ENCODE peak calls at places on chromosomes 13 and 19, in nine cellular contexts. One of them, this sample, is unnamed.

GRCh38 chr19:873084-874019 is 13.9 kb downstream of the CFD start:
- DNase-seq in fibroblast of mammary gland: peak; percentile 65
- DNase-seq in tibial nerve: no peak
- DNase-seq in head of caudate nucleus: no peak
- DNase-seq in activated CD8-positive, alpha-beta memory T cell treated with anti-CD3 and anti-CD28 coated beads for 1 hour: peak; percentile 56
- DNase-seq in heart left ventricle: no peak
- DNase-seq in Panc1: no peak
- DNase-seq in naive thymus-derived CD8-positive, alpha-beta T cell: peak; percentile 49
- DNase-seq in amygdala: no peak
- DNase-seq in this sample: no peak

GRCh38 chr13:71115301-71115700 is 751.7 kb downstream of the DACH1 start:
- DNase-seq in fibroblast of mammary gland: no peak
- DNase-seq in tibial nerve: no peak
- DNase-seq in head of caudate nucleus: no peak
- DNase-seq in activated CD8-positive, alpha-beta memory T cell treated with anti-CD3 and anti-CD28 coated beads for 1 hour: no peak
- DNase-seq in heart left ventricle: no peak
- DNase-seq in Panc1: no peak
- DNase-seq in naive thymus-derived CD8-positive, alpha-beta T cell: no peak
- DNase-seq in amygdala: no peak
- DNase-seq in this sample: no peak

GRCh38 chr13:100140441-100140840 is 51.5 kb downstream of the PCCA start:
- DNase-seq in fibroblast of mammary gland: no peak
- DNase-seq in tibial nerve: no peak
- DNase-seq in head of caudate nucleus: no peak
- DNase-seq in activated CD8-positive, alpha-beta memory T cell treated with anti-CD3 and anti-CD28 coated beads for 1 hour: no peak
- DNase-seq in heart left ventricle: no peak
- DNase-seq in Panc1: no peak
- DNase-seq in naive thymus-derived CD8-positive, alpha-beta T cell: no peak
- DNase-seq in amygdala: no peak
- DNase-seq in this sample: no peak

GRCh38 chr19:18253716-18254115 is 20.5 kb downstream of the IQCN start:
- DNase-seq in fibroblast of mammary gland: no peak
- DNase-seq in tibial nerve: no peak
- DNase-seq in head of caudate nucleus: no peak
- DNase-seq in activated CD8-positive, alpha-beta memory T cell treated with anti-CD3 and anti-CD28 coated beads for 1 hour: no peak
- DNase-seq in heart left ventricle: no peak
- DNase-seq in Panc1: no peak
- DNase-seq in naive thymus-derived CD8-positive, alpha-beta T cell: no peak
- DNase-seq in amygdala: no peak
- DNase-seq in this sample: no peak

GRCh38 chr13:109156181-109156935 is 526.9 kb downstream of the MYO16 start:
- DNase-seq in fibroblast of mammary gland: peak; percentile 87
- DNase-seq in tibial nerve: no peak
- DNase-seq in head of caudate nucleus: no peak
- DNase-seq in activated CD8-positive, alpha-beta memory T cell treated with anti-CD3 and anti-CD28 coated beads for 1 hour: no peak
- DNase-seq in heart left ventricle: no peak
- DNase-seq in Panc1: peak; percentile 66
- DNase-seq in naive thymus-derived CD8-positive, alpha-beta T cell: no peak
- DNase-seq in amygdala: no peak
- DNase-seq in this sample: peak; percentile 37

GRCh38 chr13:38951525-38952313 is 38.9 kb downstream of the STOML3 start:
- DNase-seq in fibroblast of mammary gland: no peak
- DNase-seq in tibial nerve: no peak
- DNase-seq in head of caudate nucleus: no peak
- DNase-seq in activated CD8-positive, alpha-beta memory T cell treated with anti-CD3 and anti-CD28 coated beads for 1 hour: no peak
- DNase-seq in heart left ventricle: no peak
- DNase-seq in Panc1: no peak
- DNase-seq in naive thymus-derived CD8-positive, alpha-beta T cell: no peak
- DNase-seq in amygdala: no peak
- DNase-seq in this sample: no peak

GRCh38 chr13:33004454-33004853 is 11.8 kb upstream of the KL start:
- DNase-seq in fibroblast of mammary gland: peak; percentile 14
- DNase-seq in tibial nerve: no peak
- DNase-seq in head of caudate nucleus: no peak
- DNase-seq in activated CD8-positive, alpha-beta memory T cell treated with anti-CD3 and anti-CD28 coated beads for 1 hour: no peak
- DNase-seq in heart left ventricle: peak; percentile 48
- DNase-seq in Panc1: no peak
- DNase-seq in naive thymus-derived CD8-positive, alpha-beta T cell: no peak
- DNase-seq in amygdala: no peak
- DNase-seq in this sample: peak; percentile 58

GRCh38 chr13:79531542-79532239 is 50.7 kb downstream of the NDFIP2 start:
- DNase-seq in fibroblast of mammary gland: no peak
- DNase-seq in tibial nerve: no peak
- DNase-seq in head of caudate nucleus: no peak
- DNase-seq in activated CD8-positive, alpha-beta memory T cell treated with anti-CD3 and anti-CD28 coated beads for 1 hour: no peak
- DNase-seq in heart left ventricle: no peak
- DNase-seq in Panc1: no peak
- DNase-seq in naive thymus-derived CD8-positive, alpha-beta T cell: no peak
- DNase-seq in amygdala: no peak
- DNase-seq in this sample: no peak

GRCh38 chr13:110396913-110397379 is 89.9 kb downstream of the COL4A2 start:
- DNase-seq in fibroblast of mammary gland: peak; percentile 100
- DNase-seq in tibial nerve: peak; percentile 87
- DNase-seq in head of caudate nucleus: no peak
- DNase-seq in activated CD8-positive, alpha-beta memory T cell treated with anti-CD3 and anti-CD28 coated beads for 1 hour: no peak
- DNase-seq in heart left ventricle: peak; percentile 84
- DNase-seq in Panc1: no peak
- DNase-seq in naive thymus-derived CD8-positive, alpha-beta T cell: no peak
- DNase-seq in amygdala: no peak
- DNase-seq in this sample: peak; percentile 87

GRCh38 chr19:42140125-42140754 is 8.0 kb upstream of the POU2F2 start:
- DNase-seq in fibroblast of mammary gland: peak; percentile 61
- DNase-seq in tibial nerve: no peak
- DNase-seq in head of caudate nucleus: peak; percentile 8
- DNase-seq in activated CD8-positive, alpha-beta memory T cell treated with anti-CD3 and anti-CD28 coated beads for 1 hour: no peak
- DNase-seq in heart left ventricle: peak; percentile 56
- DNase-seq in Panc1: no peak
- DNase-seq in naive thymus-derived CD8-positive, alpha-beta T cell: no peak
- DNase-seq in amygdala: peak; percentile 45
- DNase-seq in this sample: peak; percentile 61

GRCh38 chr19:45781282-45782161 is 768 bp downstream of the DMPK start:
- DNase-seq in fibroblast of mammary gland: no peak
- DNase-seq in tibial nerve: no peak
- DNase-seq in head of caudate nucleus: no peak
- DNase-seq in activated CD8-positive, alpha-beta memory T cell treated with anti-CD3 and anti-CD28 coated beads for 1 hour: no peak
- DNase-seq in heart left ventricle: no peak
- DNase-seq in Panc1: no peak
- DNase-seq in naive thymus-derived CD8-positive, alpha-beta T cell: no peak
- DNase-seq in amygdala: peak; percentile 10
- DNase-seq in this sample: no peak

GRCh38 chr13:61275740-61276139 is 139.9 kb downstream of the PCDH20 start:
- DNase-seq in fibroblast of mammary gland: no peak
- DNase-seq in tibial nerve: no peak
- DNase-seq in head of caudate nucleus: no peak
- DNase-seq in activated CD8-positive, alpha-beta memory T cell treated with anti-CD3 and anti-CD28 coated beads for 1 hour: no peak
- DNase-seq in heart left ventricle: no peak
- DNase-seq in Panc1: no peak
- DNase-seq in naive thymus-derived CD8-positive, alpha-beta T cell: no peak
- DNase-seq in amygdala: no peak
- DNase-seq in this sample: no peak

GRCh38 chr19:17289489-17289888 is 7.8 kb downstream of the ANKLE1 start:
- DNase-seq in fibroblast of mammary gland: peak; percentile 93
- DNase-seq in tibial nerve: no peak
- DNase-seq in head of caudate nucleus: no peak
- DNase-seq in activated CD8-positive, alpha-beta memory T cell treated with anti-CD3 and anti-CD28 coated beads for 1 hour: no peak
- DNase-seq in heart left ventricle: peak; percentile 69
- DNase-seq in Panc1: no peak
- DNase-seq in naive thymus-derived CD8-positive, alpha-beta T cell: no peak
- DNase-seq in amygdala: peak; percentile 47
- DNase-seq in this sample: peak; percentile 80

GRCh38 chr19:33388231-33388816 is 14.8 kb downstream of the CEBPG start:
- DNase-seq in fibroblast of mammary gland: no peak
- DNase-seq in tibial nerve: no peak
- DNase-seq in head of caudate nucleus: no peak
- DNase-seq in activated CD8-positive, alpha-beta memory T cell treated with anti-CD3 and anti-CD28 coated beads for 1 hour: no peak
- DNase-seq in heart left ventricle: no peak
- DNase-seq in Panc1: no peak
- DNase-seq in naive thymus-derived CD8-positive, alpha-beta T cell: no peak
- DNase-seq in amygdala: peak; percentile 36
- DNase-seq in this sample: peak; percentile 27

GRCh38 chr19:40614595-40615411 is 13.6 kb downstream of the LTBP4 start:
- DNase-seq in fibroblast of mammary gland: peak; percentile 98
- DNase-seq in tibial nerve: peak; percentile 85
- DNase-seq in head of caudate nucleus: no peak
- DNase-seq in activated CD8-positive, alpha-beta memory T cell treated with anti-CD3 and anti-CD28 coated beads for 1 hour: peak; percentile 65
- DNase-seq in heart left ventricle: peak; percentile 86
- DNase-seq in Panc1: no peak
- DNase-seq in naive thymus-derived CD8-positive, alpha-beta T cell: peak; percentile 48
- DNase-seq in amygdala: no peak
- DNase-seq in this sample: peak; percentile 87

GRCh38 chr19:28239270-28239669 is 973.7 kb downstream of the UQCRFS1 start:
- DNase-seq in fibroblast of mammary gland: peak; percentile 16
- DNase-seq in tibial nerve: no peak
- DNase-seq in head of caudate nucleus: no peak
- DNase-seq in activated CD8-positive, alpha-beta memory T cell treated with anti-CD3 and anti-CD28 coated beads for 1 hour: no peak
- DNase-seq in heart left ventricle: no peak
- DNase-seq in Panc1: no peak
- DNase-seq in naive thymus-derived CD8-positive, alpha-beta T cell: no peak
- DNase-seq in amygdala: no peak
- DNase-seq in this sample: no peak

GRCh38 chr19:49638360-49638759 is 1.6 kb downstream of the RRAS start:
- DNase-seq in fibroblast of mammary gland: peak; percentile 29
- DNase-seq in tibial nerve: no peak
- DNase-seq in head of caudate nucleus: no peak
- DNase-seq in activated CD8-positive, alpha-beta memory T cell treated with anti-CD3 and anti-CD28 coated beads for 1 hour: no peak
- DNase-seq in heart left ventricle: no peak
- DNase-seq in Panc1: no peak
- DNase-seq in naive thymus-derived CD8-positive, alpha-beta T cell: no peak
- DNase-seq in amygdala: no peak
- DNase-seq in this sample: no peak

GRCh38 chr13:30832845-30833332 is 73.2 kb upstream of the MEDAG start:
- DNase-seq in fibroblast of mammary gland: no peak
- DNase-seq in tibial nerve: no peak
- DNase-seq in head of caudate nucleus: no peak
- DNase-seq in activated CD8-positive, alpha-beta memory T cell treated with anti-CD3 and anti-CD28 coated beads for 1 hour: no peak
- DNase-seq in heart left ventricle: peak; percentile 21
- DNase-seq in Panc1: no peak
- DNase-seq in naive thymus-derived CD8-positive, alpha-beta T cell: no peak
- DNase-seq in amygdala: peak; percentile 8
- DNase-seq in this sample: peak; percentile 29

GRCh38 chr13:97018029-97018819 is 23.9 kb upstream of the OXGR1 start:
- DNase-seq in fibroblast of mammary gland: peak; percentile 70
- DNase-seq in tibial nerve: no peak
- DNase-seq in head of caudate nucleus: peak; percentile 43
- DNase-seq in activated CD8-positive, alpha-beta memory T cell treated with anti-CD3 and anti-CD28 coated beads for 1 hour: no peak
- DNase-seq in heart left ventricle: peak; percentile 20
- DNase-seq in Panc1: peak; percentile 46
- DNase-seq in naive thymus-derived CD8-positive, alpha-beta T cell: peak; percentile 26
- DNase-seq in amygdala: no peak
- DNase-seq in this sample: no peak

GRCh38 chr13:57612568-57612967 is 19.0 kb upstream of the PCDH17 start:
- DNase-seq in fibroblast of mammary gland: no peak
- DNase-seq in tibial nerve: no peak
- DNase-seq in head of caudate nucleus: no peak
- DNase-seq in activated CD8-positive, alpha-beta memory T cell treated with anti-CD3 and anti-CD28 coated beads for 1 hour: no peak
- DNase-seq in heart left ventricle: no peak
- DNase-seq in Panc1: no peak
- DNase-seq in naive thymus-derived CD8-positive, alpha-beta T cell: no peak
- DNase-seq in amygdala: no peak
- DNase-seq in this sample: no peak

GRCh38 chr13:79527698-79528097 is 46.7 kb downstream of the NDFIP2 start:
- DNase-seq in fibroblast of mammary gland: no peak
- DNase-seq in tibial nerve: no peak
- DNase-seq in head of caudate nucleus: no peak
- DNase-seq in activated CD8-positive, alpha-beta memory T cell treated with anti-CD3 and anti-CD28 coated beads for 1 hour: no peak
- DNase-seq in heart left ventricle: no peak
- DNase-seq in Panc1: no peak
- DNase-seq in naive thymus-derived CD8-positive, alpha-beta T cell: no peak
- DNase-seq in amygdala: no peak
- DNase-seq in this sample: no peak

GRCh38 chr13:31556376-31556775 is 182.9 kb upstream of the RXFP2 start:
- DNase-seq in fibroblast of mammary gland: peak; percentile 75
- DNase-seq in tibial nerve: no peak
- DNase-seq in head of caudate nucleus: no peak
- DNase-seq in activated CD8-positive, alpha-beta memory T cell treated with anti-CD3 and anti-CD28 coated beads for 1 hour: no peak
- DNase-seq in heart left ventricle: no peak
- DNase-seq in Panc1: no peak
- DNase-seq in naive thymus-derived CD8-positive, alpha-beta T cell: no peak
- DNase-seq in amygdala: no peak
- DNase-seq in this sample: no peak

GRCh38 chr13:79485014-79485441 is 4.1 kb downstream of the NDFIP2 start:
- DNase-seq in fibroblast of mammary gland: peak; percentile 81
- DNase-seq in tibial nerve: no peak
- DNase-seq in head of caudate nucleus: no peak
- DNase-seq in activated CD8-positive, alpha-beta memory T cell treated with anti-CD3 and anti-CD28 coated beads for 1 hour: no peak
- DNase-seq in heart left ventricle: no peak
- DNase-seq in Panc1: no peak
- DNase-seq in naive thymus-derived CD8-positive, alpha-beta T cell: no peak
- DNase-seq in amygdala: no peak
- DNase-seq in this sample: no peak

GRCh38 chr19:16216744-16217670 is 19.3 kb downstream of the AP1M1 start:
- DNase-seq in fibroblast of mammary gland: no peak
- DNase-seq in tibial nerve: no peak
- DNase-seq in head of caudate nucleus: no peak
- DNase-seq in activated CD8-positive, alpha-beta memory T cell treated with anti-CD3 and anti-CD28 coated beads for 1 hour: no peak
- DNase-seq in heart left ventricle: no peak
- DNase-seq in Panc1: no peak
- DNase-seq in naive thymus-derived CD8-positive, alpha-beta T cell: peak; percentile 57
- DNase-seq in amygdala: no peak
- DNase-seq in this sample: no peak

GRCh38 chr13:50127017-50127725 is 111.9 kb downstream of the KCNRG start:
- DNase-seq in fibroblast of mammary gland: peak; percentile 43
- DNase-seq in tibial nerve: peak; percentile 47
- DNase-seq in head of caudate nucleus: no peak
- DNase-seq in activated CD8-positive, alpha-beta memory T cell treated with anti-CD3 and anti-CD28 coated beads for 1 hour: no peak
- DNase-seq in heart left ventricle: peak; percentile 60
- DNase-seq in Panc1: no peak
- DNase-seq in naive thymus-derived CD8-positive, alpha-beta T cell: no peak
- DNase-seq in amygdala: no peak
- DNase-seq in this sample: peak; percentile 58

This sample was measured in left ventricle myocardium inferior.